ENCODE peak calls at places on chromosomes 6 and 20, in eight cellular contexts. U, O, J, C, M, B, G and E are unnamed samples.
A peak's percentile ranks its signal among the peaks of the same experiment; 100 is the strongest.

GRCh38 chr20:25007491-25008305 is 15.1 kb upstream of the APMAP start:
- DNase-seq in J (no peak), U (no peak), B (no peak), G (no peak), O (no peak), M (peak; percentile 80), C (no peak), E (no peak)

GRCh38 chr6:1295420-1295819 is 16.5 kb upstream of the FOXQ1 start:
- DNase-seq in C (no peak), B (no peak), M (no peak), U (no peak), G (no peak), J (no peak), O (no peak), E (no peak)

GRCh38 chr20:63344616-63345327 is 16.4 kb downstream of the CHRNA4 start:
- DNase-seq in O (peak; percentile 54), B (no peak), J (no peak), M (no peak), G (peak; percentile 21), U (no peak), C (no peak), E (no peak)

GRCh38 chr20:38730989-38731737 is 6.9 kb downstream of the SLC32A1 start:
- DNase-seq in J (peak; percentile 46), M (no peak), C (peak; percentile 30), U (peak; percentile 66), G (peak; percentile 34), O (peak; percentile 62), B (peak; percentile 72), E (peak; percentile 53)

GRCh38 chr6:151052021-151052646 is 186.6 kb downstream of the MTHFD1L start:
- DNase-seq in C (no peak), U (peak; percentile 37), M (peak; percentile 76), J (no peak), B (no peak), O (no peak), G (no peak), E (no peak)

GRCh38 chr6:16450821-16451220 is 212.4 kb downstream of the GMPR start:
- DNase-seq in U (peak; percentile 25), O (no peak), B (no peak), G (peak; percentile 63), C (no peak), J (peak; percentile 80), M (no peak), E (peak; percentile 82)

GRCh38 chr6:24990227-24990843 is 54.6 kb upstream of the RIPOR2 start:
- DNase-seq in C (no peak), O (no peak), J (peak; percentile 51), G (peak; percentile 17), U (peak; percentile 79), B (peak; percentile 9), M (no peak), E (peak; percentile 70)

GRCh38 chr6:29926081-29926794 is 16.1 kb upstream of the HLA-A start:
- DNase-seq in C (no peak), U (no peak), M (no peak), G (peak; percentile 39), O (peak; percentile 35), J (no peak), B (no peak), E (no peak)

GRCh38 chr6:111480988-111481830 is 1.8 kb downstream of the REV3L start:
- DNase-seq in G (no peak), J (no peak), O (no peak), C (peak; percentile 39), M (no peak), U (no peak), B (peak; percentile 42), E (peak; percentile 30)

GRCh38 chr20:43138061-43138860 is 51.4 kb downstream of the PTPRT start:
- DNase-seq in G (no peak), U (no peak), O (no peak), B (no peak), M (no peak), J (no peak), C (peak; percentile 24), E (no peak)

GRCh38 chr6:160978141-160978926 is 13.2 kb upstream of the MAP3K4 start:
- DNase-seq in M (no peak), C (no peak), B (no peak), U (no peak), O (no peak), G (peak; percentile 88), J (peak; percentile 73), E (peak; percentile 62)

GRCh38 chr6:44064089-44064947 is 62.9 kb downstream of the MRPL14 start:
- DNase-seq in C (no peak), G (peak; percentile 90), M (no peak), J (peak; percentile 92), B (peak; percentile 51), U (peak; percentile 85), O (peak; percentile 64), E (peak; percentile 97)

GRCh38 chr20:44516491-44516890 is 5.4 kb downstream of the SERINC3 start:
- DNase-seq in M (no peak), B (no peak), G (peak; percentile 53), J (no peak), O (peak; percentile 37), U (no peak), C (peak; percentile 18), E (no peak)

GRCh38 chr20:17822540-17823155 is 122.9 kb downstream of the BANF2 start:
- DNase-seq in O (no peak), J (no peak), M (no peak), U (no peak), C (no peak), G (no peak), B (no peak), E (no peak)

GRCh38 chr6:8113260-8113659 is 10.9 kb upstream of the EEF1E1 start:
- DNase-seq in U (no peak), O (no peak), C (no peak), B (no peak), M (no peak), J (peak; percentile 17), G (peak; percentile 57), E (peak; percentile 15)

GRCh38 chr6:148438593-148438992 is 96.0 kb downstream of the SASH1 start:
- DNase-seq in M (no peak), G (peak; percentile 80), U (no peak), J (no peak), B (no peak), C (no peak), O (no peak), E (no peak)

GRCh38 chr6:156698239-156699016 is 78.8 kb upstream of the ARID1B start:
- DNase-seq in O (no peak), J (no peak), M (no peak), B (no peak), C (no peak), G (no peak), U (no peak), E (no peak)

GRCh38 chr6:7106215-7106751 is 1.5 kb upstream of the RREB1 start:
- DNase-seq in U (no peak), J (peak; percentile 29), M (no peak), G (no peak), B (no peak), O (no peak), C (no peak), E (peak; percentile 27)

GRCh38 chr6:52745764-52746201 is 17.5 kb downstream of the GSTA2 start:
- DNase-seq in J (no peak), G (no peak), B (no peak), C (no peak), M (no peak), U (no peak), O (no peak), E (no peak)

GRCh38 chr20:49567421-49568256 is at the start of gene PTGIS:
- DNase-seq in J (no peak), O (peak; percentile 50), C (no peak), B (no peak), G (no peak), M (no peak), U (no peak), E (peak; percentile 31)

GRCh38 chr6:7112741-7113313 is 5.1 kb downstream of the RREB1 start:
- DNase-seq in C (no peak), G (no peak), B (peak; percentile 69), O (no peak), J (no peak), U (peak; percentile 88), M (peak; percentile 68), E (no peak)

GRCh38 chr20:61626412-61626811 is 374.4 kb downstream of the CDH4 start:
- DNase-seq in B (no peak), U (no peak), O (no peak), G (no peak), C (no peak), M (no peak), J (no peak), E (no peak)

GRCh38 chr6:29641430-29642213 is 8.6 kb upstream of the GABBR1 start:
- DNase-seq in M (no peak), C (no peak), G (no peak), J (no peak), U (no peak), O (no peak), B (no peak), E (no peak)

GRCh38 chr20:33370296-33370695 is 31.0 kb downstream of the CDK5RAP1 start:
- DNase-seq in U (no peak), O (no peak), G (no peak), M (no peak), B (no peak), C (no peak), J (no peak), E (no peak)

GRCh38 chr6:845581-845980 is 152.6 kb upstream of the EXOC2 start:
- DNase-seq in M (no peak), G (no peak), J (no peak), O (no peak), B (no peak), U (no peak), C (no peak), E (no peak)

GRCh38 chr6:162627362-162627761 is 100.2 kb downstream of the PRKN start:
- DNase-seq in B (no peak), U (no peak), J (no peak), O (no peak), C (no peak), G (no peak), M (no peak), E (no peak)

GRCh38 chr6:12313992-12314589 is 23.9 kb downstream of the EDN1 start:
- DNase-seq in J (no peak), B (peak; percentile 93), C (no peak), G (peak; percentile 84), O (no peak), M (no peak), U (peak; percentile 96), E (peak; percentile 72)

GRCh38 chr6:159788757-159789376 is 535 bp downstream of the TCP1 start:
- DNase-seq in U (peak; percentile 10), J (peak; percentile 36), C (no peak), B (peak; percentile 41), M (no peak), G (peak; percentile 44), O (peak; percentile 42), E (peak; percentile 58)